ENCODE peak calls at places on chromosomes 16 and 17, in six cellular contexts. One of them, this sample, is unnamed. For H3K4me1, the result is how much of the 10 kb centered on the place peaks cover.

GRCh38 chr16:51624083-51624775 is 473.2 kb upstream of the SALL1 start:
- DNase-seq in effector memory CD4-positive, alpha-beta T cell: no peak
- DNase-seq in MM.1S: no peak
- DNase-seq in upper lobe of right lung: no peak
- DNase-seq in prostate gland: no peak
- DNase-seq in A549: no peak
- DNase-seq in this sample: no peak

GRCh38 chr17:8124350-8125195 is 667 bp upstream of the HES7 start:
- DNase-seq in prostate gland: no peak
- DNase-seq in effector memory CD4-positive, alpha-beta T cell: no peak
- DNase-seq in A549: no peak
- DNase-seq in MM.1S: peak
- DNase-seq in upper lobe of right lung: no peak
- DNase-seq in this sample: peak

GRCh38 chr17:2171725-2172446 is 117.0 kb downstream of the HIC1 start:
- DNase-seq in upper lobe of right lung: peak
- DNase-seq in MM.1S: no peak
- DNase-seq in prostate gland: peak
- DNase-seq in effector memory CD4-positive, alpha-beta T cell: no peak
- DNase-seq in A549: no peak
- DNase-seq in this sample: peak

GRCh38 chr17:40033339-40033738 is 18.1 kb downstream of the CSF3 start:
- DNase-seq in A549: no peak
- DNase-seq in upper lobe of right lung: no peak
- DNase-seq in effector memory CD4-positive, alpha-beta T cell: no peak
- DNase-seq in prostate gland: no peak
- DNase-seq in MM.1S: no peak
- DNase-seq in this sample: no peak

GRCh38 chr17:2172447-2172938 is 117.6 kb downstream of the HIC1 start:
- DNase-seq in MM.1S: no peak
- DNase-seq in upper lobe of right lung: no peak
- DNase-seq in A549: no peak
- DNase-seq in effector memory CD4-positive, alpha-beta T cell: no peak
- DNase-seq in prostate gland: no peak
- DNase-seq in this sample: no peak

GRCh38 chr17:78852709-78853111 is 12.1 kb upstream of the USP36 start:
- DNase-seq in prostate gland: no peak
- DNase-seq in upper lobe of right lung: no peak
- DNase-seq in effector memory CD4-positive, alpha-beta T cell: no peak
- DNase-seq in MM.1S: no peak
- DNase-seq in A549: no peak
- DNase-seq in this sample: no peak

GRCh38 chr16:75096730-75097129 is 19.9 kb downstream of the LDHD start:
- DNase-seq in A549: peak
- DNase-seq in MM.1S: no peak
- DNase-seq in upper lobe of right lung: peak
- DNase-seq in prostate gland: peak
- DNase-seq in effector memory CD4-positive, alpha-beta T cell: no peak
- DNase-seq in this sample: no peak

GRCh38 chr16:54201200-54201599 is 85.4 kb downstream of the IRX3 start:
- DNase-seq in MM.1S: no peak
- DNase-seq in effector memory CD4-positive, alpha-beta T cell: no peak
- DNase-seq in prostate gland: no peak
- DNase-seq in A549: no peak
- DNase-seq in upper lobe of right lung: no peak
- DNase-seq in this sample: no peak

DNA sequence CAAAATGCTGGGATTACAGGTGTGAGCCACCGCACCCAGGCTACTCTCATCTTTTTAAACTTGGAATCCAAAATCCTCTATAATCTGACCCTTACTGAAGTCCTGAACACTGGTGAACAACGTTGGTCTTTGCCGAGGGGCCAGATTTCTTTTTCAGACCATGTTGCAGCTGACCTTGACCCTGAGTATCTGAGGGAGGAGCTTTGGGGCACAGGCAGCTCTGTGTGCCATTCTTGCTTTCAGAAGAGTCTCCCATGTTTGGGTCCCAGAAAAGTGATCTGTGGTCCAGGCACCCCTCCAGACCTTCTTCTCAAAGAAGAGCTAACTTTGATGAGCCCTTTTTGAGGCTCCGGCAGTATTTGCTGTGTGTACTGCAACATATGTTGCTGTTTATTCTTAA is 50.4 kb downstream of the CENPV start:
- DNase-seq in effector memory CD4-positive, alpha-beta T cell: no peak
- DNase-seq in upper lobe of right lung: no peak
- DNase-seq in A549: no peak
- DNase-seq in prostate gland: no peak
- DNase-seq in MM.1S: no peak
- DNase-seq in this sample: no peak
- H3K27ac ChIP-seq in effector memory CD4-positive, alpha-beta T cell: no peak
- H3K27ac ChIP-seq in upper lobe of right lung: no peak
- H3K27ac ChIP-seq in A549: peak
- H3K27ac ChIP-seq in prostate gland: no peak
- H3K27ac ChIP-seq in MM.1S: no peak
- H3K27ac ChIP-seq in this sample: no peak

DNA sequence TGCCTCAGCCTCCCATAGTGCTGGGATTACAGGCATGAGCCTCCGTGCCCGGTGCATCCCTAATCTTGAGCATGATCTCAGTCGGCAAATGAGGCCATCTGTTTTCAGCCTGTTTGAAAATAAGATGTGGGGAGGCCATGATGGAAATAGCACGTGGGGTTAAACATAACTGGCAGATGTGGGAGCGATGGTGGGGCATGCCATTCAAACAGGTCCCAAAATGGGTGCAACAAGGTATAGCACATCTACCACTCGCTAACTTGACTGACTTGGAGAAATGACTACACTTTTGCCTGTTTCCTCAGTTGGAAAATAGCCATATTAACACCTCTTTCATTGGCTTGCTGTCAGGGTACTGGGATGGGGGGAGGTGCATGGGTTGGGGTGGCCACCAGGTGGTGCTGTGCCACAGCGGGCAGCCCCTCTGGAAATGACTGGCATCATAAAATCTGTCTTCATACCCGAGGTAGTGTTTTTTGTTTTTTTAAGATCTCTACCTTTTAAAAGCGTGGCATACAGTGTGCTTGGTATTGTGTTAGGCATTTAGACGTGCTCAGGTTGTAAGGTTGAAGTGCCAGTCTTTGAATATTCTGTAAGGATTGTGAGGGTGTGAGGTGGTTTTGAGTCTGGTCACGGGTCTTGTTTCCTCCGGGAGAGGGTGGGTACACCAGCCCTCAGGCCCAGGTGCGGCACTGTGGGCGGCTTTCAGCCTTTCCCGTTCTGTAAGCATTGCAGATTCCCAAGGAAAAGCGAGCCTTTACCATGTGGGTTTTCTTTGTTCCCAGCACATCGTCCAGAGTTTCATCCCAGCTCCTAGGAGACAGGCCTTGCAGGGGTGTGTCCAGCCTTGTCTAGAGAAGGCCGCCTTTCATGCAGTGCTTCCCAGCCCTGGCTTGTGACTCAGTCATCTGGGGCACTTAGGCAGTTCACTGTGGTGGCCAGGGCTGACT is 2.9 kb upstream of the TTYH2 start:
- DNase-seq in prostate gland: peak
- DNase-seq in MM.1S: peak
- DNase-seq in effector memory CD4-positive, alpha-beta T cell: peak
- DNase-seq in upper lobe of right lung: peak
- DNase-seq in A549: peak
- DNase-seq in this sample: peak
- H3K4me1 ChIP-seq in prostate gland: under half
- H3K4me1 ChIP-seq in MM.1S: under half
- H3K4me1 ChIP-seq in effector memory CD4-positive, alpha-beta T cell: under half
- H3K4me1 ChIP-seq in upper lobe of right lung: half or more
- H3K4me1 ChIP-seq in A549: half or more
- H3K4me1 ChIP-seq in this sample: under half

GRCh38 chr17:38361700-38362465 is 10.2 kb downstream of the SOCS7 start:
- DNase-seq in upper lobe of right lung: no peak
- DNase-seq in prostate gland: no peak
- DNase-seq in effector memory CD4-positive, alpha-beta T cell: no peak
- DNase-seq in MM.1S: no peak
- DNase-seq in A549: no peak
- DNase-seq in this sample: no peak

GRCh38 chr17:38363016-38363415 is 11.4 kb downstream of the SOCS7 start:
- DNase-seq in prostate gland: no peak
- DNase-seq in A549: no peak
- DNase-seq in MM.1S: no peak
- DNase-seq in upper lobe of right lung: no peak
- DNase-seq in effector memory CD4-positive, alpha-beta T cell: no peak
- DNase-seq in this sample: no peak

GRCh38 chr17:38355256-38355655 is 3.6 kb downstream of the SOCS7 start:
- DNase-seq in effector memory CD4-positive, alpha-beta T cell: no peak
- DNase-seq in upper lobe of right lung: no peak
- DNase-seq in A549: no peak
- DNase-seq in prostate gland: no peak
- DNase-seq in MM.1S: no peak
- DNase-seq in this sample: no peak

GRCh38 chr17:38357488-38358123 is 6.0 kb downstream of the SOCS7 start:
- DNase-seq in upper lobe of right lung: no peak
- DNase-seq in prostate gland: peak
- DNase-seq in A549: no peak
- DNase-seq in MM.1S: no peak
- DNase-seq in effector memory CD4-positive, alpha-beta T cell: no peak
- DNase-seq in this sample: no peak

DNA sequence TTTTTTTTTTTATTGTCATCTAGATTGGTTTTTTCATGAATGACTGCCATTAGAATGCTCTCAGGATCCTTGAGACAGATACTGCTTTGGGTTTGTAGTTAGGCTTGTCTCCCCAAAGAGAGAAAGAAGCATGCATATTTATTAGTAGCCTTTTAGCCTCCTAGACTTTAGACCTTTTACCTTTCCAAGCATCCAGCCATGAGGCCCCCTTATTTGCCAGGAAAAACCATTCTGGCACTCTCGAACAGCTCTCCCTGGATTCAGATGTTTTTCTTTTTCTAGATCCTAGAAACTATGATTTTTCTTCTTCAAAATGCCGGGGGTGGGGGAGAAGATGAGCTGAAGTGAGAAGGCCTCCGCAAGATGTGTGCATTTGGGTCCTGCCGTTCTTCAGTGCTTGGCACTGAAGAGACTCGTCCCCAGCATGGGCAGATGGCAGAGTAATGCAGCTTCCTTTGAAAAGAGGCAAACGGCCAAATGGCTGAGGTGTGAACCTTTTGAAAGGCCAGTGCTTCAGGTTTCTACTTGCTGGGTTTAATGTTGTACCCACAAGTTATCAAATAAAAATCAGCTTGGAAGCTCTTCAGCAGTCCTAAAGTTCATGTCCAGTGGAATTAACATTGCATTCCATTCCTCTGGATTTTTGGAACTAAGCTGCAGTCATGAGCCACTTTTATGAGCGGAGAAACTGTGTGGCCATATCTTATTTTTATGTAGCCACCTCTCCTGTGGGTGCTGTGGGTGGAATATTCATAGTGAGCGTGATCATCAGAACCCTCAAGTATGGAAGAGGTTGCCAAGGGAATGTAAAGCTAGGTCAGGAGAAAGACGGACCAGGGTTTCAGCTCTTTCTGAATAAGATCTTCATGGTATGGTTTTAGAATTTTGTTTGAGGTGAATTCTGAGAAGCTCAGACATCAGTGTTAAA is 7.2 kb downstream of the SOCS7 start:
- DNase-seq in A549: no peak
- DNase-seq in prostate gland: peak
- DNase-seq in upper lobe of right lung: no peak
- DNase-seq in MM.1S: no peak
- DNase-seq in effector memory CD4-positive, alpha-beta T cell: no peak
- DNase-seq in this sample: no peak
- H3K27ac ChIP-seq in A549: no peak
- H3K27ac ChIP-seq in prostate gland: peak
- H3K27ac ChIP-seq in upper lobe of right lung: no peak
- H3K27ac ChIP-seq in MM.1S: no peak
- H3K27ac ChIP-seq in effector memory CD4-positive, alpha-beta T cell: no peak
- H3K27ac ChIP-seq in this sample: no peak

GRCh38 chr16:7422489-7422888 is 89.8 kb downstream of the RBFOX1 start:
- DNase-seq in effector memory CD4-positive, alpha-beta T cell: no peak
- DNase-seq in prostate gland: no peak
- DNase-seq in MM.1S: no peak
- DNase-seq in upper lobe of right lung: no peak
- DNase-seq in A549: no peak
- DNase-seq in this sample: no peak
- H3K4me1 ChIP-seq in effector memory CD4-positive, alpha-beta T cell: under half
- H3K4me1 ChIP-seq in prostate gland: under half
- H3K4me1 ChIP-seq in MM.1S: under half
- H3K4me1 ChIP-seq in upper lobe of right lung: under half
- H3K4me1 ChIP-seq in A549: under half
- H3K4me1 ChIP-seq in this sample: under half

GRCh38 chr17:75588546-75589016 is 981 bp downstream of the MYO15B start:
- DNase-seq in A549: no peak
- DNase-seq in MM.1S: no peak
- DNase-seq in prostate gland: peak
- DNase-seq in upper lobe of right lung: peak
- DNase-seq in effector memory CD4-positive, alpha-beta T cell: no peak
- DNase-seq in this sample: no peak

GRCh38 chr17:75590314-75590761 is 2.7 kb downstream of the MYO15B start:
- DNase-seq in prostate gland: no peak
- DNase-seq in effector memory CD4-positive, alpha-beta T cell: no peak
- DNase-seq in A549: no peak
- DNase-seq in MM.1S: no peak
- DNase-seq in upper lobe of right lung: no peak
- DNase-seq in this sample: no peak

GRCh38 chr17:75589919-75590303 is 2.3 kb downstream of the MYO15B start:
- DNase-seq in upper lobe of right lung: peak
- DNase-seq in A549: no peak
- DNase-seq in MM.1S: no peak
- DNase-seq in prostate gland: no peak
- DNase-seq in effector memory CD4-positive, alpha-beta T cell: no peak
- DNase-seq in this sample: no peak

GRCh38 chr17:75587718-75588545 is at the start of gene MYO15B:
- DNase-seq in upper lobe of right lung: peak
- DNase-seq in prostate gland: no peak
- DNase-seq in A549: no peak
- DNase-seq in effector memory CD4-positive, alpha-beta T cell: peak
- DNase-seq in MM.1S: no peak
- DNase-seq in this sample: no peak

GRCh38 chr17:75589017-75589918 is 1.7 kb downstream of the MYO15B start:
- DNase-seq in effector memory CD4-positive, alpha-beta T cell: peak
- DNase-seq in MM.1S: peak
- DNase-seq in A549: peak
- DNase-seq in upper lobe of right lung: peak
- DNase-seq in prostate gland: peak
- DNase-seq in this sample: peak
- H3K27ac ChIP-seq in effector memory CD4-positive, alpha-beta T cell: peak
- H3K27ac ChIP-seq in MM.1S: no peak
- H3K27ac ChIP-seq in A549: peak
- H3K27ac ChIP-seq in upper lobe of right lung: peak
- H3K27ac ChIP-seq in prostate gland: peak
- H3K27ac ChIP-seq in this sample: peak

GRCh38 chr16:20874088-20874581 is 26.0 kb downstream of the DCUN1D3 start:
- DNase-seq in effector memory CD4-positive, alpha-beta T cell: no peak
- DNase-seq in prostate gland: no peak
- DNase-seq in upper lobe of right lung: no peak
- DNase-seq in MM.1S: no peak
- DNase-seq in A549: no peak
- DNase-seq in this sample: no peak

GRCh38 chr16:20871935-20872815 is 28.0 kb downstream of the DCUN1D3 start:
- DNase-seq in prostate gland: no peak
- DNase-seq in effector memory CD4-positive, alpha-beta T cell: no peak
- DNase-seq in A549: no peak
- DNase-seq in MM.1S: no peak
- DNase-seq in upper lobe of right lung: no peak
- DNase-seq in this sample: no peak

GRCh38 chr16:20873331-20873730 is 26.8 kb downstream of the DCUN1D3 start:
- DNase-seq in A549: no peak
- DNase-seq in upper lobe of right lung: no peak
- DNase-seq in MM.1S: no peak
- DNase-seq in effector memory CD4-positive, alpha-beta T cell: no peak
- DNase-seq in prostate gland: no peak
- DNase-seq in this sample: no peak

GRCh38 chr16:20878682-20879147 is 21.4 kb downstream of the DCUN1D3 start:
- DNase-seq in prostate gland: no peak
- DNase-seq in A549: no peak
- DNase-seq in MM.1S: no peak
- DNase-seq in upper lobe of right lung: no peak
- DNase-seq in effector memory CD4-positive, alpha-beta T cell: no peak
- DNase-seq in this sample: no peak

GRCh38 chr16:20875358-20875656 is 24.9 kb downstream of the DCUN1D3 start:
- DNase-seq in A549: no peak
- DNase-seq in prostate gland: no peak
- DNase-seq in MM.1S: no peak
- DNase-seq in effector memory CD4-positive, alpha-beta T cell: no peak
- DNase-seq in upper lobe of right lung: no peak
- DNase-seq in this sample: no peak
- H3K4me1 ChIP-seq in A549: under half
- H3K4me1 ChIP-seq in prostate gland: under half
- H3K4me1 ChIP-seq in MM.1S: under half
- H3K4me1 ChIP-seq in effector memory CD4-positive, alpha-beta T cell: under half
- H3K4me1 ChIP-seq in upper lobe of right lung: half or more
- H3K4me1 ChIP-seq in this sample: under half

This sample was measured in small intestine.